ENCODE peak calls at places on chromosomes 13 and 19, in five cellular contexts. F is nephron progenitor cell, M is cardiac muscle cell, C is HFF-Myc, B is omental fat pad. Q is an unnamed sample.

GRCh38 chr19:43784981-43785808 is 4.4 kb upstream of the KCNN4 start:
- DNase-seq in F (peak; percentile 61), B (no peak), C (no peak), M (peak; percentile 72), Q (no peak)

GRCh38 chr13:27933580-27934328 is 14.0 kb downstream of the PDX1 start:
- DNase-seq in F (no peak), C (no peak), M (no peak), B (no peak), Q (no peak)

GRCh38 chr13:95221991-95222732 is 79.1 kb downstream of the ABCC4 start:
- DNase-seq in C (no peak), M (no peak), F (no peak), B (no peak), Q (no peak)

GRCh38 chr13:30486230-30487074 is 20.7 kb upstream of the HMGB1 start:
- DNase-seq in B (no peak), M (peak; percentile 16), C (no peak), F (no peak), Q (no peak)

GRCh38 chr19:11982526-11982925 is 17.7 kb downstream of the ZNF763 start:
- DNase-seq in F (no peak), B (no peak), C (no peak), M (no peak), Q (no peak)

GRCh38 chr19:13162749-13163608 is 12.8 kb downstream of the IER2 start:
- DNase-seq in M (peak; percentile 99), B (peak; percentile 92), C (no peak), F (peak; percentile 95), Q (peak; percentile 64)

GRCh38 chr19:51327066-51327985 is 14.6 kb downstream of the VSIG10L start:
- DNase-seq in C (no peak), F (peak; percentile 67), M (peak; percentile 74), B (no peak), Q (peak; percentile 35)

GRCh38 chr19:18292810-18293641 is 11.6 kb upstream of the JUND start:
- DNase-seq in F (peak; percentile 79), C (no peak), M (peak; percentile 90), B (peak; percentile 73), Q (no peak)

GRCh38 chr13:95678967-95679366 is 2.0 kb downstream of the DNAJC3 start:
- DNase-seq in C (no peak), M (no peak), F (no peak), B (no peak), Q (no peak)

GRCh38 chr13:113616991-113617749 is 32.6 kb downstream of the TFDP1 start:
- DNase-seq in F (peak; percentile 75), B (no peak), C (no peak), M (peak; percentile 75), Q (no peak)

GRCh38 chr13:95535243-95535642 is 17.3 kb upstream of the CLDN10 start:
- DNase-seq in B (no peak), F (no peak), C (peak; percentile 5), M (no peak), Q (no peak)

GRCh38 chr19:49555600-49556411 is 24.6 kb downstream of the NOSIP start:
- DNase-seq in B (no peak), F (peak; percentile 87), C (no peak), M (peak; percentile 52), Q (no peak)

GRCh38 chr13:78649997-78650724 is 8.8 kb downstream of the OBI1 start:
- DNase-seq in F (no peak), B (no peak), M (no peak), C (no peak), Q (no peak)

GRCh38 chr13:38045278-38046048 is 175.9 kb upstream of the TRPC4 start:
- DNase-seq in B (no peak), C (peak; percentile 17), M (peak; percentile 70), F (no peak), Q (no peak)

GRCh38 chr19:39934584-39935233 is at the start of gene FCGBP:
- DNase-seq in F (no peak), B (no peak), C (no peak), M (no peak), Q (no peak)

GRCh38 chr13:89571676-89572075 is 1775.8 kb upstream of the MIR17HG start:
- DNase-seq in M (no peak), B (no peak), F (no peak), C (no peak), Q (no peak)

GRCh38 chr13:35388979-35389378 is 87.5 kb downstream of the MAB21L1 start:
- DNase-seq in C (peak; percentile 24), M (peak; percentile 47), B (no peak), F (no peak), Q (no peak)

GRCh38 chr19:40718774-40719391 is 2.0 kb downstream of the ITPKC start:
- DNase-seq in M (peak; percentile 49), B (no peak), C (no peak), F (peak; percentile 57), Q (no peak)

GRCh38 chr19:5609881-5610280 is 12.7 kb downstream of the SAFB2 start:
- DNase-seq in B (no peak), M (no peak), C (no peak), F (no peak), Q (no peak)

GRCh38 chr13:111492341-111492945 is 172.0 kb downstream of the TEX29 start:
- DNase-seq in C (no peak), F (no peak), M (no peak), B (no peak), Q (no peak)

GRCh38 chr13:74442751-74443150 is 308.5 kb upstream of the KLF12 start:
- DNase-seq in C (no peak), M (no peak), B (no peak), F (no peak), Q (no peak)

GRCh38 chr19:3607398-3608078 is 863 bp upstream of the TBXA2R start:
- DNase-seq in F (no peak), M (peak; percentile 54), C (no peak), B (no peak), Q (no peak)

DNA sequence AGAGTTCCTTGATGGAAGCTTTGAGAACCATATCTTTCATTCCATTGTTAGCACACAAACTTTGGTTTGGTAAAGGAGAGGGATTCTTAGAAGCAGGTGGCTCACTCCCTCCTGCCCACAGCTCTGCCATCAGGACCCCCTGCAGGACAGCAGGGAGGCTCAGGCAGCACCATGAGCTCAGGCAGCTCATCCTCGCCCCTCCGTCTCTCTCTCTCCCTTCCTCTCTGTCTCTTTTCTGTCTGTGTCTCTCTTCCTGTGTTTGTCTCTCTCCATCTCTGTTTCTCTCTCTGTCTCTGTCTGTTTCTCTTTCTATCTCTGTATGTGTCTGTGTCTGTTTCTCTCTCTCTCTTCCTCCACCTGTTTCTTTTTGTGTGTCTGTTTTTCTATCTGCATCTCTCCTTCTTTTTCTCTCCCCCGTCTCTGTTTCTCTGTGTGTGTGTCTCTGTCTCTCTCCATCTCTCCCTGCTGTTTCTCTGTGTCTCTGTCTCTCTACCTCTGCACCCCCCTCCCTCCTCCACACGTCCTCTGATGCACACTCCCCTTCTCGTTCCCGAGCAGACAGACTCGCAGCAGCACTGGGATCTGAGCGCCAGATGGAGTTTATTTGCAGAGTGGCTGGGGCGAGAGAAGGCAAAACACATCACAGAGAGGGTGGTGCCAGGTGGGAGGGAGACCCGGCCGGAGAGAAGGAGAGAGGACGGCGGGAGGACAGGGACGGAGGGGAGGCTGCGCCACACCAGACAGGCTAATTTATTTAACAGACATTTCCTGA is 8.7 kb downstream of the SBK2 start:
- DNase-seq in C (no peak), F (no peak), M (peak; percentile 29), B (no peak), Q (no peak)
- TF ChIP-seq CTCF in C (no peak), F (no peak), M (no peak), B (no peak), Q (no peak)

GRCh38 chr13:69306766-69307165 is 800.9 kb upstream of the ATXN8OS start:
- DNase-seq in C (no peak), M (no peak), B (no peak), F (no peak), Q (no peak)
- TF ChIP-seq CTCF in C (no peak), M (no peak), B (no peak), F (no peak), Q (no peak)

GRCh38 chr19:48417436-48417835 is 24.0 kb downstream of the GRIN2D start:
- DNase-seq in C (no peak), B (no peak), F (no peak), M (no peak), Q (no peak)

GRCh38 chr19:48418317-48419064 is 25.0 kb downstream of the GRIN2D start:
- DNase-seq in F (no peak), C (no peak), M (peak; percentile 19), B (no peak), Q (no peak)

GRCh38 chr19:48415395-48415794 is 21.9 kb downstream of the GRIN2D start:
- DNase-seq in F (peak; percentile 65), C (no peak), M (peak; percentile 57), B (peak; percentile 69), Q (peak; percentile 41)

GRCh38 chr19:48415869-48416268 is 22.4 kb downstream of the GRIN2D start:
- DNase-seq in B (no peak), M (no peak), C (no peak), F (no peak), Q (no peak)

DNA sequence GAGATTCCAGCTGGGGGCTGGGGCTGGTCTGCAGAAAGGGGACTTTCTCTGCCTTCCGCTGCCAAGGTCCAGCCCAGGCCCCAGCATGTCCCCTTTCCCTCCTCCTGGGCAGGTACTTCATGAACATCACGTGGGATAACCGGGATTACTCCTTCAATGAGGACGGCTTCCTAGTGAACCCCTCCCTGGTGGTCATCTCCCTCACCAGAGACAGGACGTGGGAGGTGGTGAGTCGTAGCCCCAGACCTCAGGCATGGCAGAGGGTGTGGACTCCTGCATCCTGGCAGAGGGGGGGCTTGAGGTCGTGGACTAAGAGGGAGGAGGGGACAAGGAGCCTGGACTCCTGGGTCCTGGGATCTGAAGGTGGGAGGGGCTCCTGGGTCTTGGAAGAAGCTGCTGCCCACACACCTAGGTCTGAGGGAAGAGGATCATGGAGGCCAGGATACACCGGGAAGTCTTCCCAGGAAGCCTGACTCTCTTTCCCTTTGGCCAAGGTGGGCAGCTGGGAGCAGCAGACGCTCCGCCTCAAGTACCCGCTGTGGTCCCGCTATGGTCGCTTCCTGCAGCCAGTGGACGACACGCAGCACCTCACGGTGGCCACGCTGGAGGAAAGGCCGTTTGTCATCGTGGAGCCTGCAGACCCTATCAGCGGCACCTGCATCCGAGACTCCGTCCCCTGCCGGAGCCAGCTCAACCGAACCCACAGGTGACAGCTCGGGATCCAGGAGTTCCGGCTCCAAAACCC is 20.6 kb downstream of the GRIN2D start:
- DNase-seq in F (no peak), C (no peak), B (no peak), M (no peak), Q (no peak)
- TF ChIP-seq CTCF in F (no peak), C (no peak), B (no peak), M (no peak), Q (no peak)

GRCh38 chr13:98778749-98779148 is 26.3 kb upstream of the SLC15A1 start:
- DNase-seq in M (peak; percentile 31), B (no peak), C (no peak), F (no peak), Q (no peak)

GRCh38 chr13:98773921-98774320 is 21.4 kb upstream of the SLC15A1 start:
- DNase-seq in F (no peak), M (no peak), C (no peak), B (no peak), Q (no peak)

GRCh38 chr13:98775386-98775785 is 22.9 kb upstream of the SLC15A1 start:
- DNase-seq in F (no peak), B (no peak), C (no peak), M (no peak), Q (no peak)

GRCh38 chr13:98774776-98775175 is 22.3 kb upstream of the SLC15A1 start:
- DNase-seq in C (no peak), B (no peak), M (no peak), F (no peak), Q (no peak)

GRCh38 chr13:98775844-98776598 is 23.5 kb upstream of the SLC15A1 start:
- DNase-seq in M (no peak), F (no peak), B (no peak), C (no peak), Q (no peak)
- TF ChIP-seq CTCF in M (no peak), F (no peak), B (no peak), C (no peak), Q (no peak)